ENCODE peak calls at places on chromosome 19, in four cellular contexts. One of them, this sample, is unnamed.

GRCh38 chr19:45098521-45099464 is 5.8 kb downstream of the PPP1R37 start:
- DNase-seq in brain pericyte: no peak
- DNase-seq in stimulated activated CD4-positive, alpha-beta T cell treated with anti-CD3 and anti-CD28 coated beads, TNF-alpha, amount 100 ng/mL, for 48 hours: no peak
- DNase-seq in NCI-H1048: no peak
- DNase-seq in this sample: no peak

GRCh38 chr19:16789238-16789637 is 40.0 kb upstream of the SIN3B start:
- DNase-seq in brain pericyte: no peak
- DNase-seq in stimulated activated CD4-positive, alpha-beta T cell treated with anti-CD3 and anti-CD28 coated beads, TNF-alpha, amount 100 ng/mL, for 48 hours: no peak
- DNase-seq in NCI-H1048: no peak
- DNase-seq in this sample: no peak

GRCh38 chr19:49570138-49570856 is 10.1 kb downstream of the NOSIP start:
- DNase-seq in NCI-H1048: peak
- DNase-seq in brain pericyte: no peak
- DNase-seq in stimulated activated CD4-positive, alpha-beta T cell treated with anti-CD3 and anti-CD28 coated beads, TNF-alpha, amount 100 ng/mL, for 48 hours: no peak
- DNase-seq in this sample: peak

GRCh38 chr19:14004619-14005380 is 1.3 kb downstream of the RFX1 start:
- DNase-seq in NCI-H1048: no peak
- DNase-seq in brain pericyte: no peak
- DNase-seq in stimulated activated CD4-positive, alpha-beta T cell treated with anti-CD3 and anti-CD28 coated beads, TNF-alpha, amount 100 ng/mL, for 48 hours: no peak
- DNase-seq in this sample: no peak

GRCh38 chr19:38304866-38305429 is 897 bp downstream of the C19orf33 start:
- DNase-seq in brain pericyte: no peak
- DNase-seq in stimulated activated CD4-positive, alpha-beta T cell treated with anti-CD3 and anti-CD28 coated beads, TNF-alpha, amount 100 ng/mL, for 48 hours: no peak
- DNase-seq in NCI-H1048: no peak
- DNase-seq in this sample: no peak

GRCh38 chr19:51326216-51327065 is 15.0 kb downstream of the IGLON5 start:
- DNase-seq in NCI-H1048: no peak
- DNase-seq in stimulated activated CD4-positive, alpha-beta T cell treated with anti-CD3 and anti-CD28 coated beads, TNF-alpha, amount 100 ng/mL, for 48 hours: no peak
- DNase-seq in brain pericyte: no peak
- DNase-seq in this sample: no peak

GRCh38 chr19:11293468-11294389 is 2.2 kb upstream of the TSPAN16 start:
- DNase-seq in brain pericyte: peak
- DNase-seq in NCI-H1048: peak
- DNase-seq in stimulated activated CD4-positive, alpha-beta T cell treated with anti-CD3 and anti-CD28 coated beads, TNF-alpha, amount 100 ng/mL, for 48 hours: peak
- DNase-seq in this sample: peak

GRCh38 chr19:55626350-55626749 is 2.0 kb upstream of the ZNF784 start:
- DNase-seq in brain pericyte: no peak
- DNase-seq in NCI-H1048: no peak
- DNase-seq in stimulated activated CD4-positive, alpha-beta T cell treated with anti-CD3 and anti-CD28 coated beads, TNF-alpha, amount 100 ng/mL, for 48 hours: no peak
- DNase-seq in this sample: no peak

GRCh38 chr19:35704218-35704617 is at the start of gene ZBTB32:
- DNase-seq in NCI-H1048: peak
- DNase-seq in brain pericyte: no peak
- DNase-seq in stimulated activated CD4-positive, alpha-beta T cell treated with anti-CD3 and anti-CD28 coated beads, TNF-alpha, amount 100 ng/mL, for 48 hours: no peak
- DNase-seq in this sample: no peak

GRCh38 chr19:3698386-3698950 is 1.8 kb downstream of the PIP5K1C start:
- DNase-seq in brain pericyte: no peak
- DNase-seq in NCI-H1048: no peak
- DNase-seq in stimulated activated CD4-positive, alpha-beta T cell treated with anti-CD3 and anti-CD28 coated beads, TNF-alpha, amount 100 ng/mL, for 48 hours: no peak
- DNase-seq in this sample: no peak

GRCh38 chr19:58397533-58398037 is 2.1 kb downstream of the RNF225 start:
- DNase-seq in stimulated activated CD4-positive, alpha-beta T cell treated with anti-CD3 and anti-CD28 coated beads, TNF-alpha, amount 100 ng/mL, for 48 hours: no peak
- DNase-seq in brain pericyte: no peak
- DNase-seq in NCI-H1048: no peak
- DNase-seq in this sample: peak

GRCh38 chr19:57302020-57302465 is 18.2 kb upstream of the ZNF543 start:
- DNase-seq in NCI-H1048: no peak
- DNase-seq in brain pericyte: peak
- DNase-seq in stimulated activated CD4-positive, alpha-beta T cell treated with anti-CD3 and anti-CD28 coated beads, TNF-alpha, amount 100 ng/mL, for 48 hours: no peak
- DNase-seq in this sample: peak

GRCh38 chr19:36047835-36048234 is 6.2 kb downstream of the THAP8 start:
- DNase-seq in stimulated activated CD4-positive, alpha-beta T cell treated with anti-CD3 and anti-CD28 coated beads, TNF-alpha, amount 100 ng/mL, for 48 hours: no peak
- DNase-seq in NCI-H1048: no peak
- DNase-seq in brain pericyte: no peak
- DNase-seq in this sample: no peak

This sample was measured in DMS 273 treated with DMSO at 0.1 percent for 48 hours.